ENCODE peak calls at places on chromosomes 2 and 18, in five cellular contexts. A, U, F, O and D are unnamed samples.

GRCh38 chr18:51135361-51135760 is 62.1 kb downstream of the MEX3C start:
- DNase-seq in U (no peak), O (peak), A (no peak), F (no peak), D (no peak)

GRCh38 chr2:173523497-173523896 is 168.8 kb downstream of the CDCA7 start:
- DNase-seq in A (no peak), U (no peak), F (no peak), O (no peak), D (no peak)

GRCh38 chr2:157261199-157261782 is 3.8 kb downstream of the GALNT5 start:
- DNase-seq in F (peak), U (no peak), O (peak), A (no peak), D (no peak)

GRCh38 chr2:151728736-151729415 is 5.4 kb downstream of the NEB start:
- DNase-seq in A (no peak), U (no peak), F (no peak), O (no peak), D (no peak)

GRCh38 chr18:69205925-69206324 is 194.8 kb upstream of the DOK6 start:
- DNase-seq in F (no peak), A (no peak), U (no peak), O (no peak), D (no peak)

GRCh38 chr2:8413589-8414135 is 268.2 kb upstream of the ID2 start:
- DNase-seq in U (no peak), A (no peak), F (no peak), O (peak), D (no peak)

GRCh38 chr18:56196495-56197225 is 441.7 kb downstream of the TXNL1 start:
- DNase-seq in A (no peak), F (no peak), U (no peak), O (peak), D (no peak)

GRCh38 chr2:237972211-237972610 is 5.4 kb downstream of the UBE2F start:
- DNase-seq in A (no peak), U (no peak), F (no peak), O (no peak), D (no peak)

GRCh38 chr2:229610359-229610758 is 104.0 kb downstream of the DNER start:
- DNase-seq in O (peak), A (no peak), F (no peak), U (no peak), D (no peak)

GRCh38 chr18:7038330-7038846 is 79.2 kb downstream of the LAMA1 start:
- DNase-seq in O (peak), U (peak), A (no peak), F (peak), D (peak)

GRCh38 chr18:57925706-57926105 is 118.3 kb upstream of the NEDD4L start:
- DNase-seq in F (no peak), O (peak), A (no peak), U (no peak), D (no peak)

GRCh38 chr2:219252900-219253752 is at the start of gene TUBA4B:
- DNase-seq in F (peak), A (peak), U (peak), O (no peak), D (no peak)

GRCh38 chr2:27291865-27292264 is 9.6 kb downstream of the TRIM54 start:
- DNase-seq in A (no peak), F (no peak), O (no peak), U (no peak), D (no peak)

GRCh38 chr2:111165084-111165483 is 44.4 kb downstream of the BCL2L11 start:
- DNase-seq in A (no peak), O (no peak), F (peak), U (no peak), D (no peak)

GRCh38 chr2:190431907-190432306 is 23.8 kb downstream of the MFSD6 start:
- DNase-seq in F (no peak), U (no peak), A (no peak), O (peak), D (no peak)

GRCh38 chr18:48565105-48565504 is 26.3 kb downstream of the CTIF start:
- DNase-seq in A (no peak), O (no peak), U (no peak), F (no peak), D (no peak)

GRCh38 chr2:72841462-72842125 is 15.8 kb upstream of the EXOC6B start:
- DNase-seq in F (no peak), O (no peak), A (no peak), U (no peak), D (peak)

GRCh38 chr18:56702946-56703345 is 51.8 kb downstream of the WDR7 start:
- DNase-seq in A (no peak), U (no peak), F (peak), O (peak), D (peak)

GRCh38 chr2:96092896-96093295 is 23.5 kb downstream of the ADRA2B start:
- DNase-seq in O (no peak), F (no peak), A (no peak), U (no peak), D (no peak)

GRCh38 chr2:216989335-216990129 is 129.7 kb upstream of the TNP1 start:
- DNase-seq in A (no peak), U (no peak), O (peak), F (no peak), D (no peak)

GRCh38 chr18:22223263-22223960 is 54.0 kb downstream of the GATA6 start:
- DNase-seq in O (peak), U (peak), A (no peak), F (no peak), D (no peak)

GRCh38 chr2:145422576-145422975 is 902.7 kb upstream of the ZEB2 start:
- DNase-seq in A (no peak), F (no peak), U (no peak), O (no peak), D (no peak)

GRCh38 chr2:46878886-46879285 is 36.7 kb downstream of the MCFD2 start:
- DNase-seq in U (peak), F (peak), A (no peak), O (peak), D (no peak)

GRCh38 chr2:130376433-130377293 is 20.8 kb downstream of the PTPN18 start:
- DNase-seq in A (no peak), F (no peak), O (no peak), U (no peak), D (no peak)

GRCh38 chr2:240236217-240237111 is 96.0 kb upstream of the OTOS start:
- DNase-seq in F (peak), U (peak), A (no peak), O (no peak), D (peak)

GRCh38 chr2:174772492-174772801 is 8.2 kb upstream of the CHRNA1 start:
- DNase-seq in O (no peak), U (no peak), F (no peak), A (no peak), D (no peak)

GRCh38 chr18:11747731-11748130 is 58.7 kb downstream of the GNAL start:
- DNase-seq in O (no peak), A (no peak), U (no peak), F (peak), D (no peak)

GRCh38 chr18:8699948-8700347 is 5.4 kb upstream of the MTCL1 start:
- DNase-seq in U (no peak), A (no peak), O (peak), F (no peak), D (no peak)

GRCh38 chr18:65322895-65323294 is 427.9 kb upstream of the CDH7 start:
- DNase-seq in F (no peak), A (no peak), O (no peak), U (no peak), D (no peak)